ENCODE peak calls at places on chromosome 13, in five cellular contexts. H is AG09309; W is T-cell; S is IMR-90; Z is activated CD4-positive, alpha-beta T cell treated with anti-CD3 and anti-CD28 coated beads, Interleukin-2, amount 50 U/mL, for 1 hour. E is an unnamed sample.

GRCh38 chr13:59835569-59835968 is 328.2 kb downstream of the DIAPH3 start:
- DNase-seq in W (no peak), H (no peak), S (no peak), Z (no peak), E (no peak)

GRCh38 chr13:32259116-32259515 is 56.0 kb downstream of the ZAR1L start:
- DNase-seq in Z (no peak), W (no peak), H (no peak), S (no peak), E (no peak)

GRCh38 chr13:59680429-59681024 is 483.2 kb downstream of the DIAPH3 start:
- DNase-seq in W (no peak), H (no peak), S (peak; percentile 33), Z (no peak), E (peak; percentile 7)

GRCh38 chr13:27171244-27171829 is at the start of gene USP12:
- DNase-seq in S (peak; percentile 22), Z (peak; percentile 23), H (no peak), W (no peak), E (peak; percentile 75)

GRCh38 chr13:48790199-48790598 is 136.5 kb downstream of the CYSLTR2 start:
- DNase-seq in Z (no peak), H (no peak), S (no peak), W (no peak), E (no peak)

GRCh38 chr13:26112843-26113242 is 61.0 kb upstream of the SHISA2 start:
- DNase-seq in W (no peak), H (no peak), S (peak; percentile 10), Z (no peak), E (no peak)

GRCh38 chr13:30806784-30807183 is 71.4 kb downstream of the ALOX5AP start:
- DNase-seq in W (no peak), S (peak; percentile 88), Z (no peak), H (peak; percentile 47), E (no peak)

GRCh38 chr13:102227696-102228095 is 174.2 kb downstream of the FGF14 start:
- DNase-seq in H (no peak), Z (no peak), S (no peak), W (no peak), E (no peak)

GRCh38 chr13:68996671-68997030 is 1111.0 kb upstream of the ATXN8OS start:
- DNase-seq in W (no peak), S (no peak), Z (no peak), H (no peak), E (no peak)

GRCh38 chr13:35554972-35555623 is 78.6 kb upstream of the MAB21L1 start:
- DNase-seq in Z (no peak), W (no peak), S (no peak), H (no peak), E (no peak)

GRCh38 chr13:30088312-30088855 is 219.0 kb downstream of the KATNAL1 start:
- DNase-seq in W (no peak), S (peak; percentile 7), H (no peak), Z (no peak), E (no peak)

GRCh38 chr13:106700007-106700950 is 132.3 kb upstream of the ARGLU1 start:
- DNase-seq in S (no peak), Z (no peak), H (no peak), W (no peak), E (no peak)

GRCh38 chr13:90362718-90363117 is 984.8 kb upstream of the MIR17HG start:
- DNase-seq in W (no peak), H (no peak), Z (no peak), S (peak; percentile 0), E (no peak)

GRCh38 chr13:24161010-24161775 is 673 bp downstream of the SPATA13 start:
- DNase-seq in S (no peak), H (no peak), Z (peak; percentile 34), W (peak; percentile 22), E (peak; percentile 59)

GRCh38 chr13:80563451-80563850 is 222.5 kb upstream of the SPRY2 start:
- DNase-seq in Z (no peak), H (no peak), S (no peak), W (no peak), E (no peak)

GRCh38 chr13:21670006-21670882 is 629 bp upstream of the FGF9 start:
- DNase-seq in H (no peak), S (peak; percentile 48), Z (peak; percentile 60), W (peak; percentile 51), E (peak; percentile 70)

GRCh38 chr13:28817204-28817603 is 2.9 kb upstream of the MTUS2 start:
- DNase-seq in Z (no peak), W (no peak), S (no peak), H (no peak), E (no peak)

GRCh38 chr13:113654591-113655357 is 3.2 kb downstream of the ATP4B start:
- DNase-seq in Z (no peak), H (no peak), W (no peak), S (no peak), E (no peak)

GRCh38 chr13:108932206-108932605 is 302.8 kb downstream of the MYO16 start:
- DNase-seq in Z (no peak), S (no peak), W (no peak), H (no peak), E (no peak)

GRCh38 chr13:34116651-34117050 is 298.7 kb downstream of the RFC3 start:
- DNase-seq in H (no peak), Z (no peak), S (no peak), W (no peak), E (no peak)

GRCh38 chr13:103812558-103812957 is 746.3 kb upstream of the SLC10A2 start:
- DNase-seq in H (no peak), W (no peak), S (no peak), Z (no peak), E (no peak)

GRCh38 chr13:78241278-78241919 is 322.8 kb upstream of the EDNRB start:
- DNase-seq in Z (no peak), W (no peak), H (no peak), S (peak; percentile 11), E (no peak)

GRCh38 chr13:110363009-110363408 is 55.9 kb downstream of the COL4A2 start:
- DNase-seq in W (no peak), S (no peak), Z (no peak), H (no peak), E (no peak)

GRCh38 chr13:100633461-100633860 is 41.1 kb downstream of the TMTC4 start:
- DNase-seq in Z (no peak), W (no peak), S (peak; percentile 96), H (peak; percentile 70), E (no peak)

GRCh38 chr13:50441141-50441540 is 402.4 kb downstream of the DLEU7 start:
- DNase-seq in Z (no peak), S (peak; percentile 33), W (no peak), H (no peak), E (no peak)

GRCh38 chr13:59266478-59267063 is 897.2 kb downstream of the DIAPH3 start:
- DNase-seq in W (no peak), Z (no peak), H (no peak), S (no peak), E (no peak)

GRCh38 chr13:51230473-51231105 is 8.4 kb downstream of the FAM124A start:
- DNase-seq in H (peak; percentile 5), Z (no peak), W (no peak), S (peak; percentile 7), E (no peak)